ENCODE peak calls at places on chromosomes 16 and 17, in eight cellular contexts. I is fibroblast of pulmonary artery, S is fibroblast of lung, D is left lung, A is dorsolateral prefrontal cortex, E is IMR-90, O is right atrium auricular region, H is cardiac fibroblast. L is an unnamed sample.

GRCh38 chr16:87101903-87102302 is 215.3 kb downstream of the C16orf95 start:
- DNase-seq in I (peak; percentile 60), S (peak; percentile 65), D (no peak), A (no peak), E (peak; percentile 54), O (no peak), H (peak; percentile 93), L (peak; percentile 42)

GRCh38 chr17:5126719-5127488 is 11.1 kb downstream of the USP6 start:
- DNase-seq in I (no peak), S (no peak), D (no peak), A (no peak), E (no peak), O (peak; percentile 30), H (no peak), L (no peak)

GRCh38 chr16:58501242-58502131 is 1.5 kb downstream of the NDRG4 start:
- DNase-seq in I (no peak), S (no peak), D (no peak), A (peak; percentile 78), E (no peak), O (no peak), H (no peak), L (no peak)

GRCh38 chr17:81254955-81255717 is 16.0 kb downstream of the NDUFAF8 start:
- DNase-seq in I (peak; percentile 79), S (peak; percentile 91), D (peak; percentile 92), A (peak; percentile 58), E (peak; percentile 82), O (peak; percentile 81), H (peak; percentile 78), L (peak; percentile 74)

GRCh38 chr16:64356267-64356666 is 765.6 kb downstream of the CDH11 start:
- DNase-seq in I (peak; percentile 80), S (peak; percentile 87), D (no peak), A (no peak), E (peak; percentile 87), O (no peak), H (peak; percentile 91), L (peak; percentile 96)

GRCh38 chr16:78984887-78985464 is 615.6 kb downstream of the MAF start:
- DNase-seq in I (no peak), S (no peak), D (no peak), A (peak; percentile 53), E (no peak), O (no peak), H (no peak), L (no peak)

GRCh38 chr17:32805029-32805976 is 71.6 kb downstream of the MYO1D start:
- DNase-seq in I (no peak), S (no peak), D (no peak), A (no peak), E (no peak), O (no peak), H (no peak), L (no peak)

GRCh38 chr16:22671301-22672076 is 142.5 kb upstream of the HS3ST2 start:
- DNase-seq in I (no peak), S (peak; percentile 38), D (no peak), A (no peak), E (peak; percentile 18), O (no peak), H (peak; percentile 48), L (peak; percentile 20)

GRCh38 chr17:66032082-66032712 is 159.7 kb downstream of the CEP112 start:
- DNase-seq in I (no peak), S (no peak), D (no peak), A (no peak), E (no peak), O (no peak), H (no peak), L (no peak)

GRCh38 chr16:87800497-87800896 is 34.7 kb upstream of the KLHDC4 start:
- DNase-seq in I (no peak), S (no peak), D (no peak), A (no peak), E (no peak), O (no peak), H (no peak), L (no peak)

GRCh38 chr16:3235856-3236669 is 1.1 kb upstream of the ZNF200 start:
- DNase-seq in I (no peak), S (no peak), D (peak; percentile 73), A (no peak), E (no peak), O (peak; percentile 63), H (no peak), L (no peak)

GRCh38 chr17:30433514-30433913 is 43.7 kb upstream of the GOSR1 start:
- DNase-seq in I (peak; percentile 97), S (peak; percentile 93), D (no peak), A (no peak), E (peak; percentile 96), O (no peak), H (peak; percentile 97), L (peak; percentile 72)

GRCh38 chr16:67990018-67990386 is 9.3 kb downstream of the DPEP2 start:
- DNase-seq in I (no peak), S (no peak), D (no peak), A (no peak), E (no peak), O (no peak), H (no peak), L (no peak)

GRCh38 chr16:3637371-3637923 is 17.0 kb upstream of the DNASE1 start:
- DNase-seq in I (peak; percentile 36), S (no peak), D (no peak), A (no peak), E (peak; percentile 8), O (peak; percentile 32), H (peak; percentile 9), L (peak; percentile 28)

GRCh38 chr16:85612191-85612800 is 826 bp upstream of the GSE1 start:
- DNase-seq in I (peak; percentile 73), S (peak; percentile 85), D (peak; percentile 89), A (no peak), E (peak; percentile 85), O (no peak), H (peak; percentile 81), L (peak; percentile 97)

GRCh38 chr17:42027961-42028790 is 8.3 kb downstream of the NKIRAS2 start:
- DNase-seq in I (peak; percentile 14), S (no peak), D (no peak), A (no peak), E (no peak), O (no peak), H (peak; percentile 36), L (no peak)
- TF ChIP-seq CTCF in I (peak; percentile 21), S (peak; percentile 7), D (no peak), A (no peak), E (peak; percentile 4), O (no peak), H (peak; percentile 42), L (peak; percentile 20)

GRCh38 chr17:45949755-45950320 is 49.2 kb upstream of the STH start:
- DNase-seq in I (no peak), S (no peak), D (no peak), A (no peak), E (no peak), O (no peak), H (no peak), L (no peak)

GRCh38 chr17:45946841-45947256 is 52.2 kb upstream of the STH start:
- DNase-seq in I (peak; percentile 12), S (no peak), D (no peak), A (no peak), E (no peak), O (no peak), H (no peak), L (no peak)

GRCh38 chr17:45948498-45948880 is 50.6 kb upstream of the STH start:
- DNase-seq in I (no peak), S (no peak), D (no peak), A (no peak), E (no peak), O (no peak), H (no peak), L (no peak)

GRCh38 chr17:45950888-45951287 is 48.2 kb upstream of the STH start:
- DNase-seq in I (no peak), S (no peak), D (no peak), A (no peak), E (no peak), O (no peak), H (no peak), L (no peak)

DNA sequence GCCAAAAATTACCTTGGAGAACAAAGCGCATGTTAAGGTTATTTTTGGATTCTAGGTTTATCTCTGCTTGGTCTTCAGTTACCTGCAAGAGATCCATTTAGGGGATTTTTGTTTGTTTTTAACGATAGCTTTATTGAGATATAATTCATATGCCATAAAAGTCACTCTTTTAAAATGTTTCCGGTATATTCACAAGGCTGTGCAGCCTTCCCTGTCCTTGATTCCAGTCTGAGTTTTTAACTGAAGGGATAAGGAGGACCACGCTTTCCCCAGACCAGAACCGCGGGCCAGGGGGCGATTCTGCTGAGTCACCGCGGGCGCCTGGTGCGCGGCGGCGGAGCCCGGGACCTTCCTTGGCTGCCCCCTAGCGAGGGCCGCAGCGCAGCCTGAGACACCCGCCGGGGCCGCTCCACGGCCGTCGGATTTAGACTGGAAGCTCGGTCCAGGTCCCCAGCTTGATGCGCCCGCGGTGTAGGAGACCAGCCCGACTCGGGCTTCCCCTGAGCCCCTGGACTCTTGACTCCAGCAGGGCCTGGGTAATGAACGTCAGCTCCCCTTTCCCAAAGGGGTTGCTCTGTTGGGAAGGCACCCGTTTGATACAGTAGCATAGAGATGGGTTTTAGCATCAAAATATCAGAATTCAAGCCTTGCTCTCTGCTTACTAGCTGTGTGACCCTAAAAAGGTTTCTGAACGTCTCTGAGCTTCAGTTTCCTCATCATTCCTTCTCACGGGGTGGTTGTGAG is 50.0 kb upstream of the STH start:
- DNase-seq in I (peak; percentile 60), S (peak; percentile 49), D (peak; percentile 62), A (peak; percentile 76), E (peak; percentile 49), O (peak; percentile 79), H (peak; percentile 61), L (peak; percentile 48)
- H3K4me3 ChIP-seq in I (peak overlapping the region; percentile 21), S (peak overlapping the region; percentile 35), D (no peak overlapping the region), A (peak overlapping the region; percentile 7), E (no peak overlapping the region), O (peak overlapping the region; percentile 33), H (no peak overlapping the region), L (peak overlapping the region; percentile 2)

DNA sequence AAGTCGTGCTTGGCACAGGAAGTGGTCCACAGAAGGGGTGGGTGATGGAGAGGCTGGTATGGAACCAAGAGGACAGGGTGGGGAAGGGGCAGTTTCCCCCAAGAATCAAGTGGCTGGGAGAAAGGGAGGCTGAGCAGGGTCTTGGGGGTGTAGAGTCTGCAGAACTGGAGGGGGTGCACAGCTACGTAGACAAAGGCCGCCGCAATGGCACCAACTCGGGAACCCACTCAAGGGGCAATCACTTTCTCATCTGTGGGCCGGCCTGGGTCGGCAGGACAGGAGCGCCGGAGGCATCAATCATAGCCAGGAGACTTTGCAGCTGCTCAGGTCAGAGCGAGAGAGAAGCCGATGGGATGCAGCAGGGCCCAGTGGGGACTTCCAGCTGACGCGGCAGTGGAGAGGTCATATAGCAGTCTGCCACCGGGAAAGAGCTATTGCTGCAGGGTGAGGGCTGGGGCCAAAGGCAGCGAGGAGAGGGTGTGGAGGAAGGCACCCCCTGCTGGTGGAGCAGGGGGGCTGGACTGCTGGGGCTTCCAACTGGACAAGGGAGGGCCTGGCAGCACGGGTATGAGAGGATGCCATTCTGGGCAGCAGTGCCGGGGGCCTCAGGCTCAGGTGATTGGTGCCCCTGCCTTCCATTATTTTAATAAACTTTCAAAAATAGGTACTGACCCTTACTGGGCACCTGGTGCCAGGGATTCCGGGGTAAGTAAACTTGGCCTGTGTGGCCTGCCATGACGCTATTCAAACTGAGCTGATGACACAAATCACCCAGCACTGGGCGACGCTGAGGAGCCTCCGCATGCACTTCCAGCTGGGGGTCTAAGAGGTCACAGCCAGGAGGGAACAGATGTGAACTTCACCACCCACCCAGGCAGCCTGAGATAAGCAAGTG is 52.5 kb upstream of the MTSS2 start:
- DNase-seq in I (peak; percentile 56), S (peak; percentile 96), D (peak; percentile 70), A (no peak), E (peak; percentile 93), O (no peak), H (peak; percentile 62), L (peak; percentile 92)
- TF ChIP-seq CTCF in I (peak; percentile 57), S (peak; percentile 87), D (peak; percentile 56), A (peak; percentile 57), E (peak; percentile 93), O (peak; percentile 61), H (peak; percentile 73), L (peak; percentile 83)

GRCh38 chr17:40069751-40070643 is 7.2 kb downstream of the THRA start:
- DNase-seq in I (peak; percentile 48), S (peak; percentile 56), D (no peak), A (no peak), E (peak; percentile 46), O (no peak), H (peak; percentile 58), L (no peak)
- H3K4me3 ChIP-seq in I (no peak overlapping the region), S (peak overlapping the region; percentile 45), D (no peak overlapping the region), A (peak overlapping the region; percentile 31), E (no peak overlapping the region), O (peak overlapping the region; percentile 36), H (no peak overlapping the region), L (no peak overlapping the region)